ENCODE peak calls at places on chromosomes 4 and X, in four cellular contexts. Y, O, D and Q are unnamed samples. For H3K36me3, the result is how much of the 10 kb centered on the place peaks cover.

GRCh38 chr4:26576171-26576829 is 7.6 kb upstream of the TBC1D19 start:
- DNase-seq in Y (no peak), D (peak), O (peak), Q (peak)

GRCh38 chrX:141989802-141990201 is 86.1 kb downstream of the MAGEC1 start:
- DNase-seq in Y (no peak), O (no peak), D (no peak), Q (peak)

GRCh38 chrX:1391370-1391706 is 575 bp downstream of the SLC25A6 start:
- DNase-seq in D (no peak), O (peak), Y (no peak), Q (no peak)

GRCh38 chr4:11635336-11635735 is 206.6 kb upstream of the HS3ST1 start:
- DNase-seq in O (no peak), Y (no peak), D (peak), Q (peak)

GRCh38 chr4:157701695-157701994 is 471.2 kb downstream of the GASK1B start:
- DNase-seq in Y (no peak), D (no peak), O (no peak), Q (no peak)

GRCh38 chr4:95092762-95093161 is 335.0 kb downstream of the BMPR1B start:
- DNase-seq in O (no peak), Y (no peak), D (no peak), Q (no peak)

GRCh38 chrX:84064164-84064563 is 123.8 kb downstream of the RPS6KA6 start:
- DNase-seq in O (no peak), D (peak), Y (no peak), Q (no peak)

GRCh38 chrX:151985955-151986354 is 11.5 kb upstream of the GABRE start:
- DNase-seq in O (no peak), D (peak), Y (peak), Q (peak)

GRCh38 chr4:147488551-147488950 is 7.7 kb downstream of the EDNRA start:
- DNase-seq in O (no peak), Y (no peak), D (peak), Q (peak)

GRCh38 chr4:78121338-78121904 is 64.3 kb downstream of the FRAS1 start:
- DNase-seq in O (no peak), D (no peak), Y (no peak), Q (no peak)

GRCh38 chrX:32847921-32848320 is 363.4 kb downstream of the DMD start:
- DNase-seq in Y (no peak), D (no peak), O (no peak), Q (no peak)

GRCh38 chrX:145609951-145610511 is 207.6 kb upstream of the SLITRK2 start:
- DNase-seq in O (no peak), D (peak), Y (no peak), Q (peak)

GRCh38 chr4:151766691-151767090 is 5.9 kb upstream of the GATB start:
- DNase-seq in O (peak), D (no peak), Y (peak), Q (no peak)

GRCh38 chr4:166012129-166013078 is 139.4 kb downstream of the TLL1 start:
- DNase-seq in D (no peak), O (no peak), Y (peak), Q (peak)

GRCh38 chr4:155608231-155608885 is 58.3 kb upstream of the GUCY1A1 start:
- DNase-seq in D (peak), O (no peak), Y (no peak), Q (no peak)

GRCh38 chrX:68827848-68828562 is 816 bp upstream of the EFNB1 start:
- DNase-seq in O (peak), D (peak), Y (peak), Q (peak)

GRCh38 chr4:173519130-173520101 is 10.6 kb downstream of the HAND2 start:
- DNase-seq in Y (no peak), D (no peak), O (no peak), Q (no peak)

GRCh38 chr4:178427663-178428062 is 985.4 kb upstream of the AGA start:
- DNase-seq in D (no peak), O (no peak), Y (no peak), Q (no peak)

GRCh38 chrX:50003927-50004326 is 81.5 kb downstream of the CLCN5 start:
- DNase-seq in Y (no peak), O (no peak), D (peak), Q (no peak)

GRCh38 chr4:66558651-66559050 is 888.4 kb upstream of the EPHA5 start:
- DNase-seq in O (no peak), D (no peak), Y (no peak), Q (peak)

GRCh38 chrX:37608156-37608555 is 36.7 kb downstream of the LANCL3 start:
- DNase-seq in Y (no peak), O (peak), D (no peak), Q (no peak)

GRCh38 chr4:135434936-135435335 is 1233.3 kb upstream of the PABPC4L start:
- DNase-seq in Y (no peak), O (no peak), D (no peak), Q (no peak)

GRCh38 chrX:22575161-22575845 is 302.6 kb downstream of the CBLL2 start:
- DNase-seq in D (peak), Y (no peak), O (no peak), Q (peak)

GRCh38 chr4:94548571-94548970 is 96.8 kb downstream of the PDLIM5 start:
- DNase-seq in Y (peak), D (peak), O (no peak), Q (peak)

GRCh38 chr4:161827013-161827412 is 336.8 kb downstream of the FSTL5 start:
- DNase-seq in O (no peak), Y (no peak), D (no peak), Q (no peak)

GRCh38 chr4:151227731-151228130 is 49.2 kb upstream of the PRSS48 start:
- DNase-seq in Y (no peak), O (no peak), D (peak), Q (peak)

GRCh38 chrX:77493677-77494553 is 46.7 kb downstream of the FGF16 start:
- DNase-seq in D (peak), O (peak), Y (no peak), Q (peak)

GRCh38 chr4:159432436-159432835 is 329.6 kb downstream of the RAPGEF2 start:
- DNase-seq in Y (no peak), O (no peak), D (no peak), Q (no peak)

GRCh38 chr4:8639021-8639420 is 46.5 kb downstream of the CPZ start:
- DNase-seq in O (no peak), Y (no peak), D (no peak), Q (no peak)

GRCh38 chr4:142858965-142859364 is 12.9 kb upstream of the INPP4B start:
- DNase-seq in D (no peak), Y (no peak), O (no peak), Q (no peak)

GRCh38 chrX:111181883-111182400 is 86.0 kb downstream of the PAK3 start:
- DNase-seq in Y (no peak), O (no peak), D (no peak), Q (no peak)

GRCh38 chr4:142350886-142351285 is 495.2 kb downstream of the INPP4B start:
- DNase-seq in O (no peak), Y (peak), D (peak), Q (no peak)

GRCh38 chr4:112170451-112170993 is 25.3 kb downstream of the FAM241A start:
- DNase-seq in O (no peak), Y (no peak), D (peak), Q (peak)

GRCh38 chrX:131816551-131817136 is 206.5 kb upstream of the STK26 start:
- DNase-seq in D (peak), O (no peak), Y (peak), Q (peak)

GRCh38 chr4:166195101-166195500 is 322.1 kb downstream of the TLL1 start:
- DNase-seq in Y (no peak), O (no peak), D (no peak), Q (peak)

GRCh38 chrX:39509157-39509556 is 588.6 kb downstream of the BCOR start:
- DNase-seq in Y (no peak), D (no peak), O (no peak), Q (no peak)

DNA sequence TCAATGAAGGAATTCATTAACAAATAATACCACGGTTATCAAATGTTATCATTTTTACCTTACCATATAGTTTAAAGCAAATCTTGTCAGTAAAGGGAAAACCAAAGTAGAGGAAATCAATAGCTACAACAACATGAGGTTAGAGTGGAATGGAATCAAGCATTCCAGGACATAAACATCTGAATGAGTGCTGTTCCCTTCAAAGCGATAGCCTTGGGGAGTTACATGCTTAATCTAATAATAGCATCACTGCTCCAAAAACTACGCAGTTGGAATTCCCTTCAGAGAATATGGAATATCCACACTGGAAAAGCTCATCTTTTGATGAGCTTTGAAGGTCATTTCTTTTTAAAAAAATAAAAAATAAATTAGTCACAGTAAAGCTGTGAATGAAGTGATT is 31.2 kb downstream of the PDE5A start:
- DNase-seq in Y (no peak), O (no peak), D (peak), Q (peak)
- H3K36me3 ChIP-seq in Y (under half), O (under half), D (under half), Q (under half)

GRCh38 chr4:144710526-144710912 is 64.6 kb downstream of the HHIP start:
- DNase-seq in D (no peak), O (no peak), Y (no peak), Q (no peak)
- H3K36me3 ChIP-seq in D (under half), O (under half), Y (under half), Q (under half)

DNA sequence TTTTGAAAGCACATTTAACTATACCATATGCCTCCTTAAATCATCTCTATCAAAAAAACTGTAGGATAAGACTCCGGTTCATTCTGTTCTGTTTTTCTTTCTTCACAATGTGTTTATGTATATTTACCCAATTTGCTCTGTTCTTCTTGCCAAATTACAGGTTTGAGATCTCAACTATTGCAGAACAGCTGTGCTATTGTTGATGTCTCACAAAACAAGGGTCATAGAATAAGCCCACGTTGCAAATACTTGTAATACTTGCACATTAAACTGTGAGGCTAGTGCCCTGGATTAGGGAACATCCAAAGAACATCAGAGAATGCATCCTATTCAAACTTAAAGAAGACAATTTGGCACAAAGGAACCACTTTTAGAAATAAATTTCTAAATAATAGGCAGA is 45.4 kb downstream of the ANTXR2 start:
- DNase-seq in O (no peak), Y (no peak), D (peak), Q (no peak)
- H3K36me3 ChIP-seq in O (under half), Y (under half), D (under half), Q (under half)

DNA sequence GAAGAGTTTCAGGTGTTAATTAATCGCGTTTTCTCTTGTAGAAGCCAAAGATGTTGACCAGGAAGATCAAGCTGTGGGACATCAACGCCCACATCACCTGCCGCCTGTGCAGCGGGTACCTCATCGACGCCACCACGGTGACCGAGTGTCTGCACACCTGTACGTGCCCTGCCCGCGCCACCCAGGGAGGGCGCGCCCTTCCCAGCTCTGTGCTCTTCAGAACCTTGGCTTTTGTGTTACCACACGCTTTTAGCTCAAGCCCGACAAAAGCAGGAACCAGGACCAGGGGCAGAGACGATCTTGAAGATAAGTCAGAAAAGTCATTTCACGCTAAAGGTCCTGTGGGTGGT is 28.0 kb downstream of the PCGF3 start:
- DNase-seq in Y (no peak), O (no peak), D (no peak), Q (no peak)
- H3K36me3 ChIP-seq in Y (under half), O (half or more), D (half or more), Q (under half)

DNA sequence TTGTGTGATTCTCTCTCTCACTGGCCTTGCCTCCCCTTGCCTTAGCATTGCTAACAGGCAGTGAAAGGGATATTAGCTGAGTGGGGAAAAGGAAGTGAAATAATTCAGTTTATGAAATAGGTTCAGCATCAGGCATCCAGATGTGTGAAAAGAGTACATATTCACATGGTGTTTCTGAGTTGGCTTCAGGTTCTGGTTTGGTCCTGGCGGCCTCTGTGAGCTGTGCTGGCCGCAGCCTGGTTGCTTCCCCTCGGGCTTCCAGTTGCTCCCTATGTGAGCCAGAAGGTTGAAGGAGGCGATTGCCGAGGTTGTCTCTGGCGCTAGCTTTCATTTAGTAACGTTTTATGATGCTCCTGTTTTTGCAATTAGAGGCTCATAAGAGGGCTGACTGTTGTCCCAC is 99.1 kb upstream of the TLR2 start:
- DNase-seq in Y (no peak), D (no peak), O (no peak), Q (no peak)
- H3K36me3 ChIP-seq in Y (under half), D (under half), O (under half), Q (under half)